ENCODE peak calls at places on chromosomes 6 and 20, in six cellular contexts. L, B, G, D, H and E are unnamed samples. For H3K27me3, the result is how much of the 10 kb centered on the place peaks cover.

GRCh38 chr6:73579851-73580246 is 59.0 kb upstream of the EEF1A1 start:
- DNase-seq in G (peak), B (no peak), H (peak), D (peak), L (no peak), E (peak)

GRCh38 chr20:6841128-6841527 is 73.6 kb downstream of the BMP2 start:
- DNase-seq in D (no peak), B (no peak), G (no peak), L (no peak), H (no peak), E (no peak)

GRCh38 chr6:166405416-166405815 is 22.7 kb upstream of the MPC1 start:
- DNase-seq in L (no peak), B (no peak), G (no peak), H (no peak), D (no peak), E (no peak)

GRCh38 chr6:14130431-14131075 is 13.0 kb downstream of the CD83 start:
- DNase-seq in H (no peak), B (no peak), D (no peak), G (no peak), L (no peak), E (no peak)

GRCh38 chr6:28433119-28433518 is 10.2 kb downstream of the ZSCAN23 start:
- DNase-seq in B (no peak), G (no peak), L (no peak), D (no peak), H (peak), E (no peak)

GRCh38 chr6:44636576-44637248 is 249.2 kb downstream of the CDC5L start:
- DNase-seq in B (no peak), H (no peak), G (no peak), L (no peak), D (no peak), E (no peak)

GRCh38 chr6:75044846-75045245 is 161.0 kb downstream of the COL12A1 start:
- DNase-seq in B (no peak), G (no peak), L (no peak), H (no peak), D (no peak), E (no peak)

GRCh38 chr6:28634758-28635546 is 109.3 kb downstream of the GPX5 start:
- DNase-seq in B (peak), G (peak), D (no peak), H (no peak), L (peak), E (no peak)

GRCh38 chr6:139514819-139515218 is 140.4 kb upstream of the CITED2 start:
- DNase-seq in H (no peak), B (no peak), D (no peak), G (no peak), L (no peak), E (no peak)

GRCh38 chr20:16615199-16615598 is 42.0 kb upstream of the KIF16B start:
- DNase-seq in L (no peak), D (no peak), H (no peak), B (peak), G (no peak), E (no peak)

GRCh38 chr6:1396952-1397868 is 7.8 kb downstream of the FOXF2 start:
- DNase-seq in H (peak), B (peak), G (peak), D (peak), L (peak), E (peak)

GRCh38 chr6:100105919-100106318 is 111.9 kb upstream of the MCHR2 start:
- DNase-seq in L (no peak), H (no peak), D (no peak), B (no peak), G (no peak), E (no peak)

GRCh38 chr6:39263299-39264037 is 34.2 kb upstream of the KCNK5 start:
- DNase-seq in L (no peak), G (no peak), B (no peak), D (no peak), H (no peak), E (peak)

GRCh38 chr6:16697437-16698162 is 63.7 kb downstream of the ATXN1 start:
- DNase-seq in B (no peak), G (no peak), D (no peak), L (no peak), H (no peak), E (no peak)

GRCh38 chr6:63097222-63097621 is 114.0 kb upstream of the FKBP1C start:
- DNase-seq in D (no peak), B (no peak), G (no peak), H (no peak), L (no peak), E (no peak)

GRCh38 chr6:112289039-112289566 is 34.7 kb upstream of the LAMA4 start:
- DNase-seq in D (no peak), B (no peak), L (no peak), G (no peak), H (no peak), E (no peak)

GRCh38 chr20:10271470-10272219 is 53.0 kb downstream of the SNAP25 start:
- DNase-seq in L (no peak), G (no peak), H (no peak), B (no peak), D (no peak), E (no peak)

GRCh38 chr20:16158976-16159286 is 414.3 kb downstream of the KIF16B start:
- DNase-seq in H (no peak), G (no peak), L (no peak), B (no peak), D (no peak), E (no peak)

GRCh38 chr20:22180244-22180643 is 404.1 kb downstream of the FOXA2 start:
- DNase-seq in G (peak), H (peak), L (peak), D (no peak), B (peak), E (no peak)

GRCh38 chr6:151445482-151445881 is 6.4 kb downstream of the RMND1 start:
- DNase-seq in G (no peak), D (no peak), B (no peak), H (no peak), L (no peak), E (no peak)

GRCh38 chr6:112269165-112269564 is 14.8 kb upstream of the LAMA4 start:
- DNase-seq in L (no peak), D (no peak), B (no peak), G (no peak), H (no peak), E (no peak)

GRCh38 chr6:138631566-138631965 is 132.3 kb upstream of the NHSL1 start:
- DNase-seq in D (no peak), G (no peak), H (no peak), B (no peak), L (no peak), E (no peak)

GRCh38 chr20:61803903-61804804 is 261.5 kb downstream of the TAF4 start:
- DNase-seq in D (peak), B (no peak), G (no peak), H (no peak), L (no peak), E (no peak)

GRCh38 chr6:43859213-43859612 is 89.2 kb downstream of the VEGFA start:
- DNase-seq in G (no peak), D (no peak), L (no peak), H (no peak), B (no peak), E (no peak)

GRCh38 chr6:81241717-81242116 is 510.8 kb downstream of the TENT5A start:
- DNase-seq in H (no peak), D (no peak), B (peak), G (peak), L (no peak), E (peak)

GRCh38 chr6:149567194-149567586 is 1.0 kb downstream of the GINM1 start:
- DNase-seq in B (no peak), D (no peak), H (no peak), G (no peak), L (no peak), E (no peak)

DNA sequence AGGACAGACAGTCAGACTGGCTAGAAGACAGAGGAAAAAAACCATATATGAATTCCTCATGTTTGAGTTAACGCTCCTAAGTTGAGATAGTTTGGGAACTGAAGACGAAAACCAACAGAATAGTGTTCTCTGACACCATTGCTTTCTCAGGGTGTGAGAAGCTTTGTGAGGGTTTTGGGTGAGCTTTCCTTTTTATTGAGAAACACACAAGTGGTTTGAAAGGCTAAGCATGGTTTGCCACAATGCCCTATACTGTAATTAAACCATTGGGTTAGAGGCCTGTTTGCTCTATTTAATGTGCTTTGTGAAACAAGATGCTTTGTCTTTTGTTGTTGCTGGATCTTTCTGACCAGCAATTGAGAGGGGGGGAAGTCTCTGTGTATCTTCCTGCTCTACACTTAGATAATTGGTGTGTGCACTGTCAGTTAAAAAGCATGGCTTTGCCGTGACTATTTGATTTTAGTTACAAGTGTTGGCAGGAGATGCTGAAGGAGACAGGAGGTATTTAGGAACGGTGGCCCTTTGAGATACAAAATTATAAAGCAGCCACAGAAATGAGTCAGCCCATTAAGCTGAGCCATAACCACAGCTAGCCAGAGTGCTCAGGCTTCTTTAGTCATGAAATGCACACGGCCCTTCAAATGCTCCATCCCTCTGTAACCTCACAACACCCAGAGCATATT is 273.0 kb upstream of the PREP start:
- DNase-seq in L (no peak), G (no peak), B (peak), D (no peak), H (no peak), E (no peak)
- TF ChIP-seq GABPA in L (no peak), G (no peak), B (no peak), D (no peak), H (no peak), E (no peak)

GRCh38 chr20:24831232-24831631 is 117.8 kb upstream of the CST7 start:
- DNase-seq in H (no peak), D (no peak), B (no peak), G (no peak), L (no peak), E (no peak)
- H3K27me3 ChIP-seq in H (under half), D (under half), B (under half), G (under half), L (under half), E (under half)

GRCh38 chr20:588932-589672 is 21.0 kb downstream of the TCF15 start:
- DNase-seq in B (peak), D (peak), H (no peak), G (no peak), L (peak), E (no peak)
- TF ChIP-seq GABPA in B (no peak), D (no peak), H (no peak), G (no peak), L (no peak), E (no peak)

GRCh38 chr6:135385299-135385698 is 112.2 kb downstream of the AHI1 start:
- DNase-seq in G (no peak), H (no peak), B (no peak), D (no peak), L (no peak), E (no peak)
- H3K27me3 ChIP-seq in G (under half), H (under half), B (under half), D (under half), L (under half), E (under half)

GRCh38 chr6:89702349-89702748 is 63.8 kb upstream of the LYRM2 start:
- DNase-seq in B (no peak), L (no peak), H (no peak), D (no peak), G (no peak), E (no peak)
- TF ChIP-seq GABPA in B (no peak), L (no peak), H (no peak), D (no peak), G (no peak), E (no peak)